ENCODE peak calls at places on chromosomes 2 and 18, in nine cellular contexts. U is naive thymus-derived CD4-positive, alpha-beta T cell; D is GM23248; P is neuronal stem cell; I is A549; M is psoas muscle; L is heart left ventricle; H is osteoblast; G is neural progenitor cell. N is an unnamed sample. For H3K4me1, the result is how much of the 10 kb centered on the place peaks cover.

GRCh38 chr2:10493636-10494281 is 45.6 kb upstream of the ODC1 start:
- DNase-seq in U (peak), D (peak), P (no peak), I (peak), M (no peak), L (no peak), H (peak), G (no peak), N (peak)

GRCh38 chr18:41484069-41484468 is 471.0 kb upstream of the PIK3C3 start:
- DNase-seq in U (no peak), D (no peak), P (no peak), I (no peak), M (no peak), L (no peak), H (no peak), G (no peak), N (no peak)

GRCh38 chr2:119264781-119265692 is 41.4 kb downstream of the STEAP3 start:
- DNase-seq in U (no peak), D (peak), P (no peak), I (peak), M (peak), L (no peak), H (peak), G (peak), N (peak)

GRCh38 chr2:11179899-11180298 is 24.6 kb downstream of the SLC66A3 start:
- DNase-seq in U (no peak), D (peak), P (no peak), I (no peak), M (no peak), L (no peak), H (no peak), G (no peak), N (no peak)

GRCh38 chr2:121099329-121100318 is 185.4 kb downstream of the TFCP2L1 start:
- DNase-seq in U (no peak), D (peak), P (no peak), I (peak), M (no peak), L (peak), H (peak), G (peak), N (no peak)

GRCh38 chr2:167147254-167147941 is 259.1 kb downstream of the XIRP2 start:
- DNase-seq in U (no peak), D (no peak), P (no peak), I (no peak), M (no peak), L (no peak), H (no peak), G (no peak), N (no peak)

GRCh38 chr2:18659891-18660290 is 70.5 kb upstream of the NT5C1B start:
- DNase-seq in U (no peak), D (no peak), P (no peak), I (no peak), M (no peak), L (no peak), H (no peak), G (no peak), N (no peak)

GRCh38 chr18:13973061-13973460 is 57.7 kb upstream of the MC2R start:
- DNase-seq in U (no peak), D (no peak), P (no peak), I (no peak), M (no peak), L (no peak), H (no peak), G (peak), N (no peak)

GRCh38 chr2:203209538-203209937 is 29.3 kb upstream of the CYP20A1 start:
- DNase-seq in U (no peak), D (peak), P (no peak), I (no peak), M (no peak), L (no peak), H (no peak), G (no peak), N (no peak)

GRCh38 chr2:217076651-217077232 is 216.9 kb upstream of the TNP1 start:
- DNase-seq in U (no peak), D (no peak), P (no peak), I (no peak), M (no peak), L (no peak), H (no peak), G (no peak), N (no peak)

GRCh38 chr2:228866044-228866443 is 405.0 kb downstream of the PID1 start:
- DNase-seq in U (no peak), D (no peak), P (no peak), I (no peak), M (no peak), L (no peak), H (no peak), G (no peak), N (no peak)

GRCh38 chr2:68938938-68939337 is 13.8 kb downstream of the GKN2 start:
- DNase-seq in U (no peak), D (no peak), P (no peak), I (no peak), M (no peak), L (no peak), H (no peak), G (no peak), N (no peak)

GRCh38 chr2:149033716-149034115 is 4.8 kb upstream of the LYPD6B start:
- DNase-seq in U (no peak), D (no peak), P (no peak), I (no peak), M (no peak), L (no peak), H (no peak), G (peak), N (no peak)

GRCh38 chr2:37110306-37111212 is 26.2 kb downstream of the GPATCH11 start:
- DNase-seq in U (no peak), D (no peak), P (no peak), I (no peak), M (no peak), L (no peak), H (no peak), G (no peak), N (no peak)

GRCh38 chr2:69026026-69026425 is 13.0 kb downstream of the ANTXR1 start:
- DNase-seq in U (no peak), D (peak), P (no peak), I (no peak), M (no peak), L (peak), H (no peak), G (peak), N (peak)

DNA sequence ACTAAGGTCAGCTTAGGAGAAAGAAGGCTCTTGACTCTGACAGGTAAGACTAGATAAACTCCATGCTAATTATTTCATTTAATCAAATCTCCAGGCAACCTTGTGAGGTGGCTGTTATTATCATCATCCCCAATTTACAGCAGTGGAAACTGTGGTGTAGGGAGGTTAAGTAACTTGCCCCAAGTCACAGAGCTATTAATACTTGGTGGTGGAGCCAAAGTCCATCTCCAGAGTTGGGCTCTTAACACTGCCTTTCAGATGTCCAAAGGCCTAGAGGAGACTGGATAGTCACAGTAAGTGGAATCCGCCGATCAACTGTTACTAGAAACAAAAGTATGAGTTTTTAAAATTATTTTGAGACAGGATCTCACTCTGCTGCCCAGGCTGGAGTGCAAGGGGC is 46.6 kb upstream of the SP3 start:
- DNase-seq in U (no peak), D (no peak), P (no peak), I (no peak), M (no peak), L (no peak), H (no peak), G (no peak), N (no peak)
- H3K27ac ChIP-seq in U (no peak), D (no peak), P (no peak), I (no peak), M (no peak), L (no peak), H (no peak), G (no peak), N (no peak)

DNA sequence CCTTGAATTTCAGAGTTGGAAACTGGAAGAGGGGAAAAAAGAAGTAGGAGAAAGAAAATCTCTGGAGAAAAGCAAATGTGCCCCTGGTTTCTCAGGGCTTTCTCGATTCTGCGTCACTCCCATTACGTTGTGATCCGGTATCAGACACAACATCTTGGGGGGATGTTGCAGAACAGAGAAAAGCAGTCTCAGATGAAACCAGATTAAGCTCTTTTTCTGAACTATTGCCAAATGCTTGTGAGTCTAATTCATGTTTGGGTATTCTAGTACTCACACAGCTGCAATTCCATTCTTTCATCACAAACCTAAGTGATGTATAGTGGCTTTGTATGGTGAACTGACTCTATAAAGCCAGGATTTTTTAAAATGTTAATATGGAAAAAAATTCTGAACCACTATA is 233.2 kb downstream of the TCF4 start:
- DNase-seq in U (no peak), D (peak), P (no peak), I (no peak), M (no peak), L (no peak), H (no peak), G (no peak), N (no peak)
- H3K4me1 ChIP-seq in U (under half), D (under half), P (under half), I (under half), M (under half), L (under half), H (under half), G (half or more), N (under half)

DNA sequence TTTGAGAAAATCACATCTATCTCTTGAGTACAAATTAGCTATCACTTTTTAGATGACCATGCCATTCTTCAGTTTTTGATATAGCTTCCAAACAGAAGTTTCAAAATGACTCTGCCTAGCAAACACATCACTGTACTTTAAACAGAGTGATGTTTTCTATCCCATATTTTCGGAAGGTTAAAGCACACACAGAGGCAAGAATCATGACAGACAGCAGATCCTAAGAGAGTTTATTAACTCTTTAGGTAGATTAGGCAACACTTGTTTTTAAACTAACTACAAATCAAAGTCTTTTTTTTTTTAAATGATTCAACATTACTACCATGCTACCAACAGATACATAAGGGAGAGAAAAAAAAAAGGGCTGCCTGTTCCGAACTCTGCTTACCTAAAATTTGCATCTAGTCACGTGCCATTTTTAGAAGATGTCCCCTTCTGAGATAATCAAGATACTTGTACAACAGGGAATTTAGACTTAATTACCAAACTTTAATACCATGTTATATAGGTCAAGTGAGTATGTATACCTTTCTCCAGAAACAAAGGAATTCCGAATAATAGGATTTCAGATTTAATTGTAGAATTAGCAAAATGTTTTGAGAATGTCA is 2.7 kb downstream of the RBMS1 start:
- DNase-seq in U (no peak), D (peak), P (no peak), I (no peak), M (no peak), L (no peak), H (no peak), G (no peak), N (no peak)
- H3K27ac ChIP-seq in U (peak), D (peak), P (no peak), I (peak), M (peak), L (peak), H (peak), G (no peak), N (peak)

GRCh38 chr18:48946329-48946835 is 4.4 kb downstream of the SMAD7 start:
- DNase-seq in U (no peak), D (peak), P (no peak), I (no peak), M (no peak), L (no peak), H (peak), G (no peak), N (no peak)
- H3K4me1 ChIP-seq in U (half or more), D (half or more), P (under half), I (under half), M (half or more), L (under half), H (half or more), G (under half), N (half or more)

GRCh38 chr2:74581463-74581862 is 26.9 kb downstream of the DOK1 start:
- DNase-seq in U (no peak), D (no peak), P (no peak), I (no peak), M (no peak), L (no peak), H (no peak), G (no peak), N (no peak)
- H3K27ac ChIP-seq in U (no peak), D (no peak), P (no peak), I (no peak), M (no peak), L (no peak), H (no peak), G (no peak), N (no peak)